ENCODE peak calls at places on chromosomes 2 and 18, in four cellular contexts. V is HepG2, L is astrocyte, K is PC-3. W is an unnamed sample. For H3K4me1, the result is how much of the 10 kb centered on the place peaks cover.

GRCh38 chr2:151290467-151290866 is 999 bp upstream of the NMI start:
- DNase-seq in V (no peak), K (no peak), L (no peak), W (no peak)

GRCh38 chr2:6370753-6371152 is 495.0 kb downstream of the CMPK2 start:
- DNase-seq in L (peak), V (no peak), K (no peak), W (no peak)

GRCh38 chr2:177393381-177393780 is 808 bp downstream of the AGPS start:
- DNase-seq in K (peak), V (no peak), L (no peak), W (peak)

GRCh38 chr2:9010866-9011265 is 7.4 kb upstream of the MBOAT2 start:
- DNase-seq in V (no peak), L (peak), K (peak), W (no peak)

GRCh38 chr2:45285791-45286390 is 276.6 kb upstream of the SIX2 start:
- DNase-seq in K (no peak), L (no peak), V (no peak), W (no peak)

GRCh38 chr2:120561393-120562035 is 174.2 kb upstream of the GLI2 start:
- DNase-seq in L (no peak), V (no peak), K (no peak), W (no peak)

GRCh38 chr2:232688201-232688600 is 8.9 kb upstream of the GIGYF2 start:
- DNase-seq in L (no peak), V (no peak), K (no peak), W (no peak)

GRCh38 chr2:175167076-175167791 is 769 bp downstream of the ATF2 start:
- DNase-seq in V (peak), L (peak), K (no peak), W (no peak)

GRCh38 chr18:413263-413662 is 87.2 kb downstream of the COLEC12 start:
- DNase-seq in V (no peak), K (peak), L (peak), W (no peak)

GRCh38 chr2:96505231-96505889 is at the start of gene NEURL3:
- DNase-seq in K (peak), L (peak), V (peak), W (peak)

GRCh38 chr2:128654404-128654803 is 335.7 kb upstream of the HS6ST1 start:
- DNase-seq in L (no peak), K (no peak), V (no peak), W (no peak)

GRCh38 chr18:57561728-57562423 is 24.6 kb downstream of the FECH start:
- DNase-seq in V (peak), L (peak), K (peak), W (no peak)

GRCh38 chr2:189599245-189599644 is 18.7 kb upstream of the SLC40A1 start:
- DNase-seq in V (no peak), L (peak), K (no peak), W (no peak)

GRCh38 chr2:29238497-29238896 is 123.3 kb downstream of the CLIP4 start:
- DNase-seq in K (peak), V (peak), L (no peak), W (peak)

DNA sequence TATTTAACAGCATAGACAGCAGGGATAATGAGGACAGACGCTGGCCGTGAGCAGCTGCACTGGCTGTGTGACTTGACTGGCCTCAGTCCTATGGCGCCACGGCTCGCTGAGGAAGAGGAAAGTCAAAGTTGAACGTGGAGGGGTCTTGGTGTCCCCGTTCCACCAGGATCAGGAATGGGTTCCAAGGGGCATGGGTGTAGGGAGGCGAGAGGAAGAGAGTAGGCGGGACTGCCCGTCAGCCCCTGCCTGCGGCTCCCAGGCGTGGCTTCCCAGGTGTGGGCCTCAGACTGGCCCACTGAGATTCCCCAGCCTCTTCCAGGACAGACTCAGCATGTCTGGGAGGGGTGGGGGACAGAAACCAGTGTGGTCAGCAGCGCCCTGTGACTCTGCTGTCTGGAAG is 51.4 kb downstream of the POMC start:
- DNase-seq in V (no peak), K (no peak), L (no peak), W (no peak)
- H2AFZ ChIP-seq in V (no peak), K (no peak), L (no peak), W (no peak)

GRCh38 chr2:55026202-55026601 is 24.0 kb downstream of the RTN4 start:
- DNase-seq in K (no peak), L (no peak), V (peak), W (no peak)
- H3K4me1 ChIP-seq in K (under half), L (under half), V (half or more), W (under half)

DNA sequence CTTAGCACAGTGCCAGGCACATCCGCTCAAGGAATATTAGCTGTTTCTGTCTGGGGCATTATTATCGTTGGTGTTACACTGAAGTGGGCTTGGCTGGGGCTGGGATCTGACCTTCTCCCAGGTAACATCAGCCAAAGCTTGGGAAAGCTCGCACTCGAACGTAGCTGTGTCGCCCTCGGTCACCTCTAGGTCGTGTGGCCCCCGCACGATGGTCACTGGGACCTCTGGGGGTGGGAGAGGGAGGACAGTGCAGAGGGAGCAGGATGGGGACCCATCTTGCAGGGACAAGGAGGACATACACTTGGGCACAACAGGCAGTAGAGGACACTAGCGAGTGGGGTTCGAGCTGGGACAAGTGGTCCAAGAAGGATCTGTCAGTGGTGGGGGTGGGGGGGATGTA is 9.6 kb downstream of the TMEM198 start:
- DNase-seq in K (no peak), L (no peak), V (no peak), W (no peak)
- H3K4me2 ChIP-seq in K (peak), L (peak), V (peak), W (peak)

GRCh38 chr2:170088776-170089175 is 89.2 kb upstream of the MYO3B start:
- DNase-seq in V (no peak), L (no peak), K (no peak), W (no peak)

GRCh38 chr2:170095380-170095779 is 82.6 kb upstream of the MYO3B start:
- DNase-seq in K (no peak), L (no peak), V (no peak), W (no peak)

GRCh38 chr2:170090229-170090628 is 87.7 kb upstream of the MYO3B start:
- DNase-seq in L (no peak), K (no peak), V (no peak), W (no peak)

GRCh38 chr2:170091461-170091860 is 86.5 kb upstream of the MYO3B start:
- DNase-seq in K (no peak), V (no peak), L (no peak), W (no peak)

GRCh38 chr2:170092475-170092874 is 85.5 kb upstream of the MYO3B start:
- DNase-seq in K (no peak), V (no peak), L (no peak), W (no peak)
- H2AFZ ChIP-seq in K (no peak), V (no peak), L (no peak), W (no peak)

GRCh38 chr2:1736045-1736444 is 8.3 kb downstream of the PXDN start:
- DNase-seq in V (no peak), K (no peak), L (peak), W (peak)
- H3K4me1 ChIP-seq in V (under half), K (half or more), L (half or more), W (under half)

DNA sequence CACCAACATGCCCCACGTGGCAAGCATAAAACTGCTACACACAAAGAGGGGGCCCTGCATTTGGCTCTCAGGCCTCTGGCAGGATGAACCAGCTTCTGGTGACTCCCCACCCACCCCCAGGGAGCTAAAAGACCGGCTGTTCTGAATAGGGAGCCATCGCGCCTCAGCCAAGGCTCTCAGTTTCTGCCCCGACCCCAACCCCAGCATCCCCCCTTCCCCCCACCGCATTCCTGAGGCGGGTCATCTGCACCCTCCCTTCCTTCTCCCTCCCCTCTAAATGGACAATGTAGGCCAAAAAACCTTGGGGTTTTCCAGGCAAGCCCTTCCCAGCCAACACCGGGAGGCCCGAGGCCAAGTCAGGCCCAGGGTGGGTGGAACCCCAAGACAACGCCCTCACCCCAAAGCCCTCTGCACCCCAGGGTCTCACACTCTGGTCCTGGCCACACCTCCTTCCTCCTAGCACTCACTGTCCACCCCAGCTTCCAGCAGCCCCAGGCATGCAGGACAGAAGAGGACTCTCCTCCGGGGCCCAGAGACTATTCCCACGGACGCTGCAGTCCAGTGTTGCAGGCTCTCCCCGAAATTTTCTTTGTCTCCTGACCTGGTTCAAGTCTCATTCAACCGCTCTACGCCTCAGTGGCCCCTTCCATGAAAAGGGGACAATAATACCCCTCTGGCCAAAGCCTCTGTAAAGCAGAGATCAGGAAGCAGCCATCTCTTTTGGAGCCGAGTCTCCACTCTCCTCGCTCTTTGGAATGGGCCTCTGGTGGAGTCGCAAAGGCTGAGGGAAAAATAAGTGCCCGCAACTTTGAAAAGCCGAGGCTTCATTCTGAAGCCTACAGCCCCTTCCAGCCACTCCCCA is 5.5 kb downstream of the CYP26B1 start:
- DNase-seq in V (no peak), L (no peak), K (no peak), W (no peak)
- H3K4me2 ChIP-seq in V (no peak), L (no peak), K (no peak), W (no peak)

W was measured in PC-9.